ENCODE peak calls at places on chromosomes 2 and 18, in nine cellular contexts. S, E, U, V, Y, L, G, T and K are unnamed samples.

GRCh38 chr2:184047536-184047935 is 550.8 kb upstream of the ZNF804A start:
- DNase-seq in E (peak; percentile 1), U (peak; percentile 20), G (no peak), S (no peak), T (no peak), V (no peak), L (no peak), Y (no peak), K (no peak)

GRCh38 chr2:189466656-189467055 is 25.4 kb downstream of the WDR75 start:
- DNase-seq in U (peak; percentile 74), E (peak; percentile 54), S (peak; percentile 9), T (no peak), G (no peak), L (no peak), Y (peak; percentile 3), V (no peak), K (no peak)

GRCh38 chr2:237691200-237691907 is 64.0 kb downstream of the LRRFIP1 start:
- DNase-seq in S (peak; percentile 78), G (no peak), V (no peak), T (peak; percentile 72), Y (no peak), U (no peak), L (no peak), E (no peak), K (no peak)

GRCh38 chr2:188416367-188416766 is 124.7 kb downstream of the GULP1 start:
- DNase-seq in T (no peak), Y (no peak), E (no peak), U (no peak), L (no peak), S (peak; percentile 96), G (no peak), V (no peak), K (no peak)

GRCh38 chr2:161246301-161246700 is 61.9 kb upstream of the PSMD14 start:
- DNase-seq in G (no peak), U (no peak), S (no peak), V (no peak), Y (no peak), T (no peak), L (no peak), E (no peak), K (no peak)

GRCh38 chr2:99899058-99899855 is 243.1 kb downstream of the AFF3 start:
- DNase-seq in U (no peak), T (no peak), G (no peak), S (no peak), Y (no peak), E (no peak), L (no peak), V (no peak), K (no peak)

GRCh38 chr2:20507166-20507692 is 60.4 kb downstream of the RHOB start:
- DNase-seq in E (no peak), U (peak; percentile 28), Y (no peak), G (no peak), S (no peak), V (no peak), T (no peak), L (no peak), K (no peak)

GRCh38 chr2:106953779-106954178 is 67.8 kb upstream of the ST6GAL2 start:
- DNase-seq in G (no peak), V (no peak), Y (no peak), T (no peak), E (no peak), L (no peak), S (no peak), U (no peak), K (no peak)

GRCh38 chr2:30979822-30980245 is 158.4 kb downstream of the GALNT14 start:
- DNase-seq in U (peak; percentile 19), E (peak; percentile 12), V (no peak), T (no peak), S (no peak), Y (peak; percentile 38), L (no peak), G (no peak), K (no peak)

GRCh38 chr18:76805221-76805620 is 17.1 kb upstream of the ZNF236 start:
- DNase-seq in E (peak; percentile 63), L (no peak), S (no peak), U (peak; percentile 37), G (no peak), Y (no peak), V (peak; percentile 5), T (no peak), K (no peak)

GRCh38 chr2:234044157-234044556 is 6.3 kb upstream of the SPP2 start:
- DNase-seq in T (no peak), G (no peak), S (no peak), E (peak; percentile 82), Y (peak; percentile 28), U (peak; percentile 78), L (no peak), V (no peak), K (no peak)

GRCh38 chr18:78818495-78818894 is 161.1 kb upstream of the SALL3 start:
- DNase-seq in L (no peak), E (no peak), S (no peak), G (no peak), U (no peak), Y (no peak), T (no peak), V (no peak), K (no peak)

GRCh38 chr18:49011291-49011746 is 60.6 kb upstream of the SMAD7 start:
- DNase-seq in T (no peak), G (no peak), L (peak; percentile 33), E (no peak), Y (no peak), U (no peak), S (peak; percentile 35), V (no peak), K (no peak)

GRCh38 chr2:118837621-118838020 is 9.8 kb downstream of the EN1 start:
- DNase-seq in U (no peak), L (no peak), S (no peak), G (no peak), V (no peak), Y (no peak), T (no peak), E (no peak), K (no peak)

GRCh38 chr2:199757466-199757865 is 93.5 kb downstream of the FTCDNL1 start:
- DNase-seq in E (no peak), G (no peak), U (peak; percentile 3), S (no peak), T (peak; percentile 32), Y (no peak), L (no peak), V (no peak), K (no peak)

GRCh38 chr2:49988301-49988700 is 834.0 kb upstream of the FSHR start:
- DNase-seq in G (no peak), U (no peak), L (no peak), T (no peak), Y (no peak), S (no peak), V (no peak), E (no peak), K (no peak)

GRCh38 chr18:3923750-3924149 is 473.8 kb downstream of the TGIF1 start:
- DNase-seq in U (peak; percentile 30), V (no peak), T (no peak), S (no peak), E (peak; percentile 18), L (no peak), G (no peak), Y (no peak), K (no peak)

GRCh38 chr2:195646424-195646823 is 10.6 kb upstream of the SLC39A10 start:
- DNase-seq in L (no peak), E (no peak), Y (no peak), T (no peak), U (no peak), V (no peak), S (peak; percentile 47), G (no peak), K (no peak)

GRCh38 chr2:219230201-219230540 is 565 bp downstream of the ANKZF1 start:
- DNase-seq in Y (no peak), V (no peak), U (peak; percentile 50), E (peak; percentile 55), L (peak; percentile 81), T (peak; percentile 74), S (no peak), G (no peak), K (no peak)

GRCh38 chr18:464311-464659 is 36.2 kb downstream of the COLEC12 start:
- DNase-seq in U (no peak), Y (no peak), E (no peak), V (peak; percentile 59), L (no peak), S (no peak), T (no peak), G (no peak), K (no peak)

GRCh38 chr2:127177617-127178278 is 42.4 kb downstream of the CYP27C1 start:
- DNase-seq in S (no peak), G (no peak), E (no peak), V (no peak), U (no peak), T (no peak), Y (no peak), L (no peak), K (no peak)